ENCODE peak calls at places on chromosomes 1 and 21, in six cellular contexts. One of them, this sample, is unnamed. For H3K27me3, the result is how much of the 10 kb centered on the place peaks cover.

GRCh38 chr1:207076181-207076949 is 12.3 kb upstream of the C4BPB start:
- DNase-seq in neural progenitor cell: no peak
- DNase-seq in lower lobe of right lung: no peak
- DNase-seq in heart right ventricle: no peak
- DNase-seq in K562: peak
- DNase-seq in CD8-positive, alpha-beta memory T cell: no peak
- DNase-seq in this sample: no peak

GRCh38 chr1:151992345-151993083 is 1.1 kb downstream of the S100A10 start:
- DNase-seq in neural progenitor cell: peak
- DNase-seq in heart right ventricle: peak
- DNase-seq in lower lobe of right lung: peak
- DNase-seq in K562: peak
- DNase-seq in CD8-positive, alpha-beta memory T cell: no peak
- DNase-seq in this sample: no peak

GRCh38 chr1:208652300-208653160 is 408.3 kb upstream of the PLXNA2 start:
- DNase-seq in heart right ventricle: no peak
- DNase-seq in K562: peak
- DNase-seq in CD8-positive, alpha-beta memory T cell: no peak
- DNase-seq in lower lobe of right lung: peak
- DNase-seq in neural progenitor cell: peak
- DNase-seq in this sample: peak

GRCh38 chr21:42216726-42217572 is 2.0 kb upstream of the ABCG1 start:
- DNase-seq in neural progenitor cell: no peak
- DNase-seq in K562: no peak
- DNase-seq in CD8-positive, alpha-beta memory T cell: no peak
- DNase-seq in lower lobe of right lung: peak
- DNase-seq in heart right ventricle: no peak
- DNase-seq in this sample: no peak

GRCh38 chr21:39630191-39630591 is 17.5 kb downstream of the B3GALT5 start:
- DNase-seq in lower lobe of right lung: no peak
- DNase-seq in neural progenitor cell: no peak
- DNase-seq in heart right ventricle: no peak
- DNase-seq in K562: no peak
- DNase-seq in CD8-positive, alpha-beta memory T cell: no peak
- DNase-seq in this sample: no peak

GRCh38 chr1:12405325-12406217 is 175.7 kb downstream of the VPS13D start:
- DNase-seq in K562: peak
- DNase-seq in neural progenitor cell: peak
- DNase-seq in lower lobe of right lung: no peak
- DNase-seq in heart right ventricle: no peak
- DNase-seq in CD8-positive, alpha-beta memory T cell: no peak
- DNase-seq in this sample: no peak

GRCh38 chr1:19645544-19646252 is 1.6 kb downstream of the NBL1 start:
- DNase-seq in K562: no peak
- DNase-seq in heart right ventricle: no peak
- DNase-seq in CD8-positive, alpha-beta memory T cell: no peak
- DNase-seq in neural progenitor cell: peak
- DNase-seq in lower lobe of right lung: no peak
- DNase-seq in this sample: no peak

GRCh38 chr21:36854391-36854790 is 112.1 kb downstream of the HLCS start:
- DNase-seq in lower lobe of right lung: no peak
- DNase-seq in CD8-positive, alpha-beta memory T cell: no peak
- DNase-seq in neural progenitor cell: peak
- DNase-seq in K562: peak
- DNase-seq in heart right ventricle: no peak
- DNase-seq in this sample: no peak

GRCh38 chr21:45142469-45142868 is 68.1 kb downstream of the ADARB1 start:
- DNase-seq in K562: no peak
- DNase-seq in CD8-positive, alpha-beta memory T cell: no peak
- DNase-seq in heart right ventricle: no peak
- DNase-seq in neural progenitor cell: no peak
- DNase-seq in lower lobe of right lung: no peak
- DNase-seq in this sample: no peak

GRCh38 chr1:94670273-94670672 is 128.7 kb upstream of the F3 start:
- DNase-seq in heart right ventricle: no peak
- DNase-seq in K562: no peak
- DNase-seq in CD8-positive, alpha-beta memory T cell: no peak
- DNase-seq in lower lobe of right lung: no peak
- DNase-seq in neural progenitor cell: no peak
- DNase-seq in this sample: no peak

GRCh38 chr1:30684259-30684658 is 39.1 kb downstream of the MATN1 start:
- DNase-seq in CD8-positive, alpha-beta memory T cell: no peak
- DNase-seq in heart right ventricle: no peak
- DNase-seq in K562: no peak
- DNase-seq in neural progenitor cell: no peak
- DNase-seq in lower lobe of right lung: no peak
- DNase-seq in this sample: peak

DNA sequence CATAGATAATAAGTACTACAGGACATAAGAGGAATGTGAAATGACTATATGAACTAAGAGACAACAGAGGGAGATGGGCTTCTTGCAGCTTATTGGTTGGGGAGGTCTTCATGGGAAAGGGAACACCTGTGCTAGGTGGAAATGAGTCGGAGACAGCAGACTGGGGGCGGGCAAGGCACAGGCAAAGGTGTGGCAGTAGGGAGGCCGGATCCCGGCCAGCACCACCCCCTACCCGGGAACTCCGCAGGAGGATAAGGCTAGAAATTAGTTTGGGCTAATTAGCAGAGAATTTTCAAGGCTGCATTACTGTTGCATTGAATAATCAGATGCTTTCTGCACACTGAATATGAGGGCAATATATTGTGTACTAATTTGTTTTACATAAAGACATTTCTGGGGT is 2.3 kb upstream of the HUNK start:
- DNase-seq in heart right ventricle: no peak
- DNase-seq in lower lobe of right lung: no peak
- DNase-seq in neural progenitor cell: no peak
- DNase-seq in K562: no peak
- DNase-seq in CD8-positive, alpha-beta memory T cell: no peak
- DNase-seq in this sample: no peak
- H3K27me3 ChIP-seq in heart right ventricle: under half
- H3K27me3 ChIP-seq in lower lobe of right lung: under half
- H3K27me3 ChIP-seq in neural progenitor cell: under half
- H3K27me3 ChIP-seq in K562: under half
- H3K27me3 ChIP-seq in CD8-positive, alpha-beta memory T cell: under half
- H3K27me3 ChIP-seq in this sample: under half

GRCh38 chr21:38306833-38307232 is 50.0 kb downstream of the KCNJ15 start:
- DNase-seq in lower lobe of right lung: no peak
- DNase-seq in heart right ventricle: no peak
- DNase-seq in CD8-positive, alpha-beta memory T cell: no peak
- DNase-seq in K562: no peak
- DNase-seq in neural progenitor cell: no peak
- DNase-seq in this sample: no peak
- H3K27ac ChIP-seq in lower lobe of right lung: peak
- H3K27ac ChIP-seq in heart right ventricle: peak
- H3K27ac ChIP-seq in CD8-positive, alpha-beta memory T cell: no peak
- H3K27ac ChIP-seq in K562: no peak
- H3K27ac ChIP-seq in neural progenitor cell: no peak
- H3K27ac ChIP-seq in this sample: no peak

DNA sequence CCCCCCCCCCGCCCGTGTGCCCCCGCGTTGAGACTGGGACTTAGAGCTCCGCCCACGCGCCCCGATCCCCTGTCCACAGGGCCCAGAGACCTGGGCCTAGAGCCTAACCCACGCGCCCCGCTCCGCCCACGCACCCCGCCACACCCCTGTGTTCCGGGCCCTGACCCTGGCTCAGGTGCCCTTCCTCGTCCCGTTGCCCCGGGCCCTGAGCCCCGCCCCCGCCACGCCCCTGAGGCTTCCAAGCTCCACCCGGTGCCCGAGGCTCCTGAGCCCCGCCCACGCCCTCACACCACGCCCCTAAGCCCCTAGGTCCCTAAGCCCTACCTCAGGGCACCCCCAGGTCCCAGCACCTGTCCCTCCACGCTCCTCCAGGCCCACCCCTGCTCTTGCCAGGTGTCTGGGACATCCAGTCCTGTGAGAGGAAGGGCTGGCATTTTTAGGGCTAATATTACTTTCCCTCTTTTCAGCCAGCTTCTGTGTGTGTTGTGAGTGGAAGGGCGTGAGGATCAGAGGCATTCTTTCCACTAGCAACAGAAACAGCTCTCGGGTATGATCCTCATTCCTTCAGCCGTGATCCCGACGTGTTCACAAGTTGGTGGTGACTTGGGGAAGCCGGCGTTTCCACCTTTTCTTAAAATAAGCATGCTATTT is 614 bp upstream of the GPR157 start:
- DNase-seq in lower lobe of right lung: peak
- DNase-seq in CD8-positive, alpha-beta memory T cell: peak
- DNase-seq in neural progenitor cell: peak
- DNase-seq in heart right ventricle: peak
- DNase-seq in K562: peak
- DNase-seq in this sample: no peak
- H3K27me3 ChIP-seq in lower lobe of right lung: under half
- H3K27me3 ChIP-seq in CD8-positive, alpha-beta memory T cell: under half
- H3K27me3 ChIP-seq in neural progenitor cell: under half
- H3K27me3 ChIP-seq in heart right ventricle: under half
- H3K27me3 ChIP-seq in K562: under half
- H3K27me3 ChIP-seq in this sample: under half

GRCh38 chr1:34779526-34779925 is 1.5 kb upstream of the GJB3 start:
- DNase-seq in lower lobe of right lung: no peak
- DNase-seq in heart right ventricle: no peak
- DNase-seq in neural progenitor cell: no peak
- DNase-seq in K562: no peak
- DNase-seq in CD8-positive, alpha-beta memory T cell: no peak
- DNase-seq in this sample: no peak
- H3K27ac ChIP-seq in lower lobe of right lung: no peak
- H3K27ac ChIP-seq in heart right ventricle: no peak
- H3K27ac ChIP-seq in neural progenitor cell: no peak
- H3K27ac ChIP-seq in K562: no peak
- H3K27ac ChIP-seq in CD8-positive, alpha-beta memory T cell: no peak
- H3K27ac ChIP-seq in this sample: no peak